ENCODE peak calls at places on chromosomes 6 and 20, in nine cellular contexts. C, F, G, D, A, Y, X, K and U are unnamed samples.

GRCh38 chr6:31860349-31860748 is 2.3 kb downstream of the NEU1 start:
- DNase-seq in X (no peak), K (no peak), A (no peak), C (no peak), G (no peak), F (no peak), D (no peak), Y (no peak), U (no peak)

GRCh38 chr6:98927534-98927933 is 20.2 kb downstream of the FBXL4 start:
- DNase-seq in Y (no peak), K (no peak), D (no peak), C (no peak), A (no peak), G (no peak), X (no peak), F (no peak), U (no peak)

GRCh38 chr6:104969108-104969507 is 12.2 kb downstream of the LIN28B start:
- DNase-seq in K (no peak), D (no peak), A (no peak), F (no peak), G (no peak), X (no peak), C (no peak), Y (no peak), U (no peak)

GRCh38 chr6:170221753-170222400 is 69.0 kb downstream of the DLL1 start:
- DNase-seq in D (no peak), G (no peak), F (peak), A (no peak), Y (no peak), K (no peak), X (no peak), C (no peak), U (no peak)

GRCh38 chr6:158220786-158221442 is 52.8 kb downstream of the GTF2H5 start:
- DNase-seq in C (peak), K (no peak), X (peak), F (peak), G (peak), A (peak), D (peak), Y (peak), U (peak)

GRCh38 chr6:163113358-163113962 is 301.1 kb upstream of the QKI start:
- DNase-seq in F (no peak), K (no peak), A (no peak), C (no peak), G (peak), Y (no peak), X (no peak), D (no peak), U (no peak)

GRCh38 chr20:3681931-3682820 is at the start of gene ADAM33:
- DNase-seq in X (no peak), C (no peak), D (peak), K (no peak), G (peak), Y (no peak), F (peak), A (no peak), U (no peak)

GRCh38 chr6:43475506-43475905 is 1.9 kb upstream of the TJAP1 start:
- DNase-seq in F (no peak), Y (no peak), G (no peak), K (no peak), X (no peak), D (no peak), A (no peak), C (no peak), U (no peak)

GRCh38 chr6:51398064-51398740 is 579.5 kb downstream of the TFAP2B start:
- DNase-seq in C (peak), D (no peak), X (no peak), F (no peak), G (no peak), Y (no peak), K (no peak), A (no peak), U (no peak)

GRCh38 chr20:3805594-3806264 is 9.6 kb downstream of the CDC25B start:
- DNase-seq in D (no peak), C (peak), K (peak), A (no peak), G (peak), X (no peak), F (no peak), Y (peak), U (peak)

GRCh38 chr6:28742668-28743270 is 181.0 kb downstream of the TRIM27 start:
- DNase-seq in D (peak), K (peak), Y (peak), F (no peak), X (no peak), A (peak), C (peak), G (peak), U (peak)

GRCh38 chr6:30614843-30615218 is 2.2 kb downstream of the PPP1R10 start:
- DNase-seq in X (peak), C (peak), G (peak), F (peak), K (peak), A (peak), D (peak), Y (peak), U (peak)

GRCh38 chr6:56758553-56758952 is 115.9 kb upstream of the DST start:
- DNase-seq in D (no peak), G (no peak), C (no peak), X (no peak), K (no peak), F (no peak), A (no peak), Y (no peak), U (no peak)

GRCh38 chr6:56758120-56758519 is 115.4 kb upstream of the DST start:
- DNase-seq in C (peak), F (no peak), A (no peak), Y (no peak), X (no peak), G (no peak), D (no peak), K (no peak), U (no peak)

GRCh38 chr6:56757585-56757984 is 114.9 kb upstream of the DST start:
- DNase-seq in C (peak), X (no peak), Y (peak), K (no peak), G (peak), F (peak), A (no peak), D (no peak), U (no peak)

GRCh38 chr6:56756219-56756789 is 113.6 kb upstream of the DST start:
- DNase-seq in C (peak), K (no peak), Y (no peak), G (peak), A (no peak), F (peak), X (no peak), D (no peak), U (no peak)

DNA sequence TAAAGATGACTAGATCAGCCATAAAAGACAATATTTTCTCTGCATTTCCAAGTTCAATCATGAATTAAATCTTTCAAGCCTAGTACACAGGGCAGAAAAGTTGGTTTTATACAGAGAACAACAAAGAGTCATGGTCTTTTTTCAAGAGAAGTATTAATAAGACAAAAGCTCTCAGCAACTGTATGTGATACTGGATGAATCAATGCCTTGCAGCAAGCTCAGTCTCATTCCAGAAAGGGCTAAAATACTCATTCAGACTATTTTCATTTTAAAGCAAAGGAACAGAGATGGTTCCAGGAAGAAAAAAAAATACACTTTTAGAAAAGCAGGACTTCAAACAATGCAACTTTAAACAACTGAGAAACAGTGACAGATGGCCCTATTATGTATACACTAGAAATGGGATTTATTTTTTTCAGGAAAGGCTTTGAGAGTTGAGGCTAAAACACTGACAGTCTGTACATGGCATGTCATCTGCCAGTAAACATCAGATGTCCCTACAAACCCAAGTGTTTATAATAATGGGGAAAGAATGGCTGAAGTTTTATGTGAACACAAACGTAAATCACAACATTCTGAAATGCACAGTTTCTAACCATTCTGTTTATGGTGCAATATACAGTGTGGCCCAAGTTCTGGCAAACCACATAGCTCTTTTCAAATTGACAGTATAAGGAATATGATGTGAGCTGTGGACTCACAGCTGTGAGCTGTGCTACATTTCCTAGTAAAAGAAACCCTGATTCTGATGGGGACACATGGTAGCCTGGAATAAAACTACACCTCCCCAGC is 114.3 kb upstream of the DST start:
- DNase-seq in D (no peak), G (no peak), A (no peak), K (no peak), X (no peak), C (no peak), F (no peak), Y (no peak), U (no peak)
- TF ChIP-seq CTCF in D (no peak), G (no peak), A (no peak), K (no peak), X (no peak), C (no peak), F (no peak), Y (no peak), U (no peak)

GRCh38 chr20:34538671-34539123 is 19.8 kb upstream of the MAP1LC3A start:
- DNase-seq in D (peak), Y (peak), C (peak), K (no peak), X (peak), G (peak), A (peak), F (peak), U (peak)
- TF ChIP-seq CTCF in D (peak), Y (peak), C (peak), K (peak), X (peak), G (peak), A (peak), F (peak), U (peak)

GRCh38 chr20:33407796-33408195 is 6.5 kb upstream of the CDK5RAP1 start:
- DNase-seq in A (no peak), C (no peak), K (no peak), G (no peak), X (no peak), D (no peak), F (no peak), Y (no peak), U (no peak)

GRCh38 chr20:33410081-33410742 is 8.9 kb upstream of the CDK5RAP1 start:
- DNase-seq in C (no peak), G (no peak), K (no peak), Y (no peak), X (no peak), D (no peak), A (no peak), F (no peak), U (no peak)

GRCh38 chr20:33407251-33407650 is 5.9 kb upstream of the CDK5RAP1 start:
- DNase-seq in C (peak), Y (no peak), D (no peak), G (peak), K (no peak), F (no peak), X (no peak), A (no peak), U (no peak)

GRCh38 chr20:33408313-33408712 is 7.0 kb upstream of the CDK5RAP1 start:
- DNase-seq in Y (no peak), K (no peak), F (no peak), D (no peak), X (no peak), G (no peak), C (no peak), A (no peak), U (no peak)

GRCh38 chr20:33408716-33409654 is 7.7 kb upstream of the CDK5RAP1 start:
- DNase-seq in A (no peak), D (no peak), G (no peak), Y (no peak), X (no peak), K (no peak), F (no peak), C (no peak), U (no peak)
- TF ChIP-seq CTCF in A (no peak), D (no peak), G (no peak), Y (no peak), X (no peak), K (no peak), F (no peak), C (no peak), U (no peak)

GRCh38 chr6:79694623-79695311 is 63.6 kb downstream of the SH3BGRL2 start:
- DNase-seq in F (no peak), K (no peak), D (no peak), A (no peak), X (no peak), Y (no peak), G (peak), C (no peak), U (no peak)
- TF ChIP-seq CTCF in F (no peak), K (no peak), D (peak), A (peak), X (no peak), Y (no peak), G (peak), C (no peak), U (no peak)

DNA sequence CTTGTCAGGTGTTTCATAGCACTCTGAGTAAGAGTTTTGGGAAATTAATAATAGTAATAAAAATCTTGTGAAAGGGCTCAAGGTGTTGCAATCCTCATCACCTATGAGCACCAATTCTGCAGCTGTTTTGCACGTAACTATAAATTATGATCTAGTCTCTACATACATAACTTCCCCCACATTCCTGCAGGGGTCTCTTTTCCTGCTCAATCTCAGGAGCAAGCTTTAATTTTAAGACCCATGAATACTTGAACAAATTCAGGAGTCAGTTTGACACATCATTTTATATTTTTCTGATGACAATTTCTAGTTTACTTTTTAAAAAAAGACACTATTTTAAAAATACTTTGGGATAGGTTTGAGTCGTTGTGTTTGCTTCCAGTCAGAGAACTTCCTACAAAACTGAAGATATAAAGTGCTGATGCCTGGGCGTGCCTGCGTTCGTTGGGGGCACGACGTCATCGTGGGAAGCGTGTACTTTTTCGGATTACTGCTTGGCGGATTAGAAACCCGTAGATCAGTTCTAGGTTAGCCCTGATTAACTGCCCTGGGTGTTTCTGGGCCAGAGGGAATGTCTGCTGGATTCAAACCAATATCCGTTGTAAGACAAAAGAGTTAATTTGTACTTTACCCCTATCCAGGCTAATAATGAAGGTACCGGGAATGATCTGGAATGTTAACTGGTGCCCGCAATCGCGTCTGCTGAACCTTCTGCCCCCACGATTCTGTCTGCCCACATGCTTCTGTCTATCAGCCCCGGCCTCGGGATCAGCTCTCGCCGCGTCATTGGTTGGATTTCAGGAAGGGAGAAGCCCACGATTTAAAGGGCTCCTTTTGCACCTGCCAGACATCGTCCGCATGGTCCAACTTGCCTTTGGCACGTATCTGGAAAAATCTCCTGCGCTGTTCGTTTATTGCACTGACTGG is 940 bp upstream of the E2F3 start:
- DNase-seq in X (peak), D (peak), Y (peak), A (peak), G (peak), F (peak), K (peak), C (peak), U (peak)
- TF ChIP-seq CTCF in X (peak), D (peak), Y (peak), A (peak), G (peak), F (peak), K (peak), C (peak), U (peak)

GRCh38 chr20:56702931-56703840 is 74.1 kb downstream of the TFAP2C start:
- DNase-seq in G (no peak), D (no peak), Y (no peak), A (no peak), F (no peak), K (no peak), X (no peak), C (no peak), U (no peak)

GRCh38 chr20:56710125-56710524 is 81.0 kb downstream of the TFAP2C start:
- DNase-seq in D (no peak), Y (no peak), C (no peak), F (no peak), G (no peak), X (no peak), K (no peak), A (no peak), U (no peak)

GRCh38 chr20:56708991-56709390 is 79.9 kb downstream of the TFAP2C start:
- DNase-seq in F (no peak), K (no peak), Y (no peak), C (no peak), A (no peak), D (no peak), G (no peak), X (no peak), U (no peak)

GRCh38 chr20:56710577-56711465 is 81.7 kb downstream of the TFAP2C start:
- DNase-seq in F (no peak), Y (peak), K (no peak), X (no peak), D (no peak), G (peak), C (peak), A (peak), U (peak)

GRCh38 chr20:56706867-56707360 is 77.8 kb downstream of the TFAP2C start:
- DNase-seq in A (no peak), Y (no peak), C (no peak), D (no peak), G (no peak), X (no peak), F (no peak), K (no peak), U (no peak)
- TF ChIP-seq CTCF in A (no peak), Y (no peak), C (no peak), D (no peak), G (no peak), X (no peak), F (no peak), K (no peak), U (no peak)

DNA sequence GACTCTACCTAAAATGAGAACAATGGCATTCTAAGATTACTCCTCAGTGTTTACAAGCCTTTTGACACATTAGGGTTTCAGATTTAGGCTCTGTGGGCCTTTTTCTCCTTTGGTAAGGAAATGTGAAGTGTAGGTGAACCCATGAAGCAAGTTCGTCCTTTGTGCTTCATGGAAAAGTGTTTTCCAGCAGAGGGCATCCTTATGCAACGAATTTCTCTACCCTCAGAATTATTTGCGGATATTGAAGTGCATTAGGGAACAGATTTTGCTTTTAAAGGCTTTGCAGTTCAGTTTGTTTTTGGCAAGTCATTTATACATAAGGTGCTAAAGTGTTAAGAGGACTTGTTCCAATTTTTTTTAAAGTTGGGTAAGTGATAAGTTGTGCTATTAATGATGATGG is 55.7 kb upstream of the FERMT1 start:
- DNase-seq in X (no peak), G (peak), C (peak), D (no peak), Y (peak), F (no peak), K (peak), A (peak), U (peak)
- TF ChIP-seq CTCF in X (peak), G (peak), C (peak), D (peak), Y (peak), F (peak), K (peak), A (peak), U (peak)

GRCh38 chr20:53594068-53595017 is 704 bp upstream of the ZNF217 start:
- DNase-seq in F (peak), G (peak), K (no peak), C (peak), Y (peak), D (peak), A (peak), X (peak), U (peak)
- TF ChIP-seq CTCF in F (no peak), G (no peak), K (peak), C (no peak), Y (peak), D (no peak), A (no peak), X (peak), U (no peak)

GRCh38 chr20:48212806-48213509 is 427.7 kb upstream of the SULF2 start:
- DNase-seq in A (no peak), D (no peak), C (no peak), K (no peak), Y (no peak), G (no peak), F (no peak), X (no peak), U (no peak)

GRCh38 chr20:48215536-48215935 is 430.3 kb upstream of the SULF2 start:
- DNase-seq in X (no peak), G (no peak), A (no peak), K (no peak), D (no peak), Y (no peak), F (peak), C (peak), U (peak)

GRCh38 chr20:48217191-48217590 is 431.9 kb upstream of the SULF2 start:
- DNase-seq in K (no peak), X (no peak), D (no peak), A (no peak), Y (no peak), F (no peak), C (no peak), G (no peak), U (no peak)

GRCh38 chr20:48211847-48212246 is 426.6 kb upstream of the SULF2 start:
- DNase-seq in Y (no peak), D (no peak), G (no peak), A (no peak), K (no peak), X (no peak), C (no peak), F (no peak), U (no peak)

GRCh38 chr20:48214601-48215000 is 429.3 kb upstream of the SULF2 start:
- DNase-seq in X (no peak), K (no peak), F (no peak), D (no peak), G (no peak), Y (no peak), A (no peak), C (no peak), U (no peak)
- TF ChIP-seq CTCF in X (no peak), K (no peak), F (no peak), D (no peak), G (no peak), Y (no peak), A (no peak), C (no peak), U (no peak)

GRCh38 chr20:58817748-58818147 is 33.0 kb downstream of the GNAS-AS1 start:
- DNase-seq in C (no peak), A (no peak), D (no peak), Y (no peak), F (no peak), K (no peak), G (no peak), X (no peak), U (no peak)

GRCh38 chr20:58815448-58815847 is 35.3 kb downstream of the GNAS-AS1 start:
- DNase-seq in A (no peak), G (no peak), X (no peak), D (no peak), Y (no peak), C (no peak), F (no peak), K (no peak), U (no peak)

GRCh38 chr20:58813369-58813768 is 37.3 kb downstream of the GNAS-AS1 start:
- DNase-seq in A (no peak), F (no peak), K (no peak), G (no peak), D (no peak), Y (peak), C (no peak), X (no peak), U (no peak)

GRCh38 chr20:58816957-58817651 is 33.6 kb downstream of the GNAS-AS1 start:
- DNase-seq in D (no peak), G (no peak), K (no peak), A (no peak), X (no peak), Y (no peak), C (no peak), F (no peak), U (no peak)

GRCh38 chr20:58816051-58816450 is 34.7 kb downstream of the GNAS-AS1 start:
- DNase-seq in D (no peak), K (no peak), G (no peak), A (no peak), F (no peak), C (no peak), X (no peak), Y (no peak), U (no peak)
- TF ChIP-seq CTCF in D (no peak), K (no peak), G (no peak), A (no peak), F (no peak), C (no peak), X (no peak), Y (no peak), U (no peak)